ENCODE peak calls at places on chromosomes 6 and 20, in six cellular contexts. K is RPMI7951, H is HS-5, P is kidney tubule cell, X is mucosa of gallbladder, Y is substantia nigra. I is an unnamed sample.

GRCh38 chr6:11198663-11199603 is 33.5 kb downstream of the NEDD9 start:
- DNase-seq in P (no peak), K (peak), Y (no peak), H (no peak), X (no peak), I (no peak)

GRCh38 chr6:136920858-136921520 is 1.1 kb upstream of the SLC35D3 start:
- DNase-seq in P (peak), K (no peak), X (no peak), H (no peak), Y (no peak), I (peak)

GRCh38 chr6:136831873-136832562 is 9.6 kb downstream of the PEX7 start:
- DNase-seq in H (no peak), P (no peak), X (no peak), K (no peak), Y (no peak), I (no peak)

GRCh38 chr6:138538390-138539031 is 39.2 kb upstream of the NHSL1 start:
- DNase-seq in P (no peak), K (no peak), X (no peak), Y (peak), H (no peak), I (no peak)

GRCh38 chr6:22363966-22364296 is 67.1 kb upstream of the PRL start:
- DNase-seq in X (no peak), H (no peak), P (no peak), K (no peak), Y (no peak), I (no peak)

GRCh38 chr6:66605971-66606370 is 898.9 kb upstream of the EYS start:
- DNase-seq in K (peak), Y (no peak), P (no peak), H (peak), X (no peak), I (no peak)

GRCh38 chr6:72825265-72825918 is 203.5 kb downstream of the KCNQ5 start:
- DNase-seq in Y (no peak), K (peak), P (peak), H (no peak), X (no peak), I (peak)

GRCh38 chr6:170212051-170212756 is 78.7 kb downstream of the DLL1 start:
- DNase-seq in Y (no peak), K (no peak), H (no peak), P (no peak), X (peak), I (no peak)

GRCh38 chr6:117195728-117196127 is 69.6 kb upstream of the VGLL2 start:
- DNase-seq in X (no peak), H (no peak), Y (no peak), P (peak), K (no peak), I (peak)

GRCh38 chr6:75206338-75207210 is 721 bp upstream of the COL12A1 start:
- DNase-seq in P (peak), Y (no peak), X (no peak), H (no peak), K (no peak), I (no peak)

GRCh38 chr6:165644586-165645266 is 18.3 kb downstream of the PDE10A start:
- DNase-seq in P (no peak), Y (no peak), K (no peak), X (no peak), H (no peak), I (no peak)

GRCh38 chr6:221531-222349 is 70.5 kb upstream of the DUSP22 start:
- DNase-seq in X (no peak), K (no peak), Y (no peak), H (no peak), P (peak), I (no peak)

GRCh38 chr6:108589244-108589730 is 28.6 kb downstream of the FOXO3 start:
- DNase-seq in H (no peak), P (peak), X (peak), Y (peak), K (peak), I (peak)

GRCh38 chr6:169183233-169183632 is 70.4 kb downstream of the THBS2 start:
- DNase-seq in X (no peak), Y (no peak), H (no peak), P (no peak), K (no peak), I (no peak)

GRCh38 chr6:81640891-81641290 is 111.6 kb downstream of the TENT5A start:
- DNase-seq in K (no peak), Y (no peak), P (no peak), X (no peak), H (no peak), I (no peak)

GRCh38 chr6:117463762-117464665 is 18.5 kb upstream of the DCBLD1 start:
- DNase-seq in Y (no peak), H (peak), P (peak), X (no peak), K (peak), I (peak)

GRCh38 chr6:156804402-156804801 is 27.2 kb downstream of the ARID1B start:
- DNase-seq in K (no peak), H (no peak), Y (no peak), X (no peak), P (no peak), I (no peak)

GRCh38 chr6:96836579-96837137 is 619 bp downstream of the GPR63 start:
- DNase-seq in P (peak), K (peak), X (no peak), Y (no peak), H (no peak), I (no peak)

GRCh38 chr6:104108587-104108986 is 751.1 kb downstream of the HACE1 start:
- DNase-seq in H (peak), Y (no peak), P (no peak), K (no peak), X (no peak), I (no peak)

GRCh38 chr6:25942561-25943147 is 12.2 kb upstream of the SLC17A2 start:
- DNase-seq in X (no peak), P (peak), Y (no peak), H (no peak), K (peak), I (peak)

GRCh38 chr6:107707346-107708270 is 116.5 kb downstream of the SCML4 start:
- DNase-seq in X (no peak), H (no peak), Y (no peak), K (no peak), P (no peak), I (no peak)

GRCh38 chr6:79570129-79570801 is 33.0 kb upstream of the LCA5 start:
- DNase-seq in K (no peak), X (peak), Y (no peak), P (peak), H (peak), I (peak)

GRCh38 chr20:4959582-4959981 is 41.7 kb downstream of the SLC23A2 start:
- DNase-seq in K (peak), P (no peak), H (no peak), Y (no peak), X (no peak), I (no peak)

GRCh38 chr6:45727824-45728449 is 287.7 kb downstream of the CLIC5 start:
- DNase-seq in K (no peak), X (no peak), Y (no peak), P (no peak), H (no peak), I (no peak)

GRCh38 chr20:37390503-37390890 is 44.6 kb downstream of the SRC start:
- DNase-seq in K (no peak), X (no peak), H (no peak), Y (no peak), P (no peak), I (no peak)

GRCh38 chr6:25366785-25367657 is 87.8 kb downstream of the CARMIL1 start:
- DNase-seq in Y (no peak), K (no peak), P (peak), X (no peak), H (no peak), I (peak)

GRCh38 chr6:105397987-105398386 is 4.9 kb downstream of the PREP start:
- DNase-seq in X (no peak), K (no peak), H (no peak), Y (peak), P (no peak), I (no peak)